ENCODE peak calls at places on chromosome 2, in six cellular contexts. One of them, this sample, is unnamed.

GRCh38 chr2:48284624-48285212 is 245.2 kb upstream of the STON1 start:
- DNase-seq in adrenal gland: no peak
- DNase-seq in left ventricle myocardium inferior: no peak
- DNase-seq in psoas muscle: no peak
- DNase-seq in neural progenitor cell: no peak
- DNase-seq in brain microvascular endothelial cell: no peak
- DNase-seq in this sample: no peak

GRCh38 chr2:100281521-100282438 is 40.5 kb downstream of the LONRF2 start:
- DNase-seq in adrenal gland: peak
- DNase-seq in left ventricle myocardium inferior: no peak
- DNase-seq in psoas muscle: no peak
- DNase-seq in neural progenitor cell: peak
- DNase-seq in brain microvascular endothelial cell: no peak
- DNase-seq in this sample: no peak

GRCh38 chr2:177772529-177772928 is 300.0 kb downstream of the PDE11A start:
- DNase-seq in adrenal gland: no peak
- DNase-seq in left ventricle myocardium inferior: no peak
- DNase-seq in psoas muscle: no peak
- DNase-seq in neural progenitor cell: peak
- DNase-seq in brain microvascular endothelial cell: peak
- DNase-seq in this sample: peak

GRCh38 chr2:238433941-238434845 is 7.5 kb downstream of the ASB1 start:
- DNase-seq in adrenal gland: no peak
- DNase-seq in left ventricle myocardium inferior: no peak
- DNase-seq in psoas muscle: no peak
- DNase-seq in neural progenitor cell: no peak
- DNase-seq in brain microvascular endothelial cell: peak
- DNase-seq in this sample: peak

GRCh38 chr2:101120124-101120996 is 30.8 kb downstream of the TBC1D8 start:
- DNase-seq in adrenal gland: peak
- DNase-seq in left ventricle myocardium inferior: peak
- DNase-seq in psoas muscle: peak
- DNase-seq in neural progenitor cell: no peak
- DNase-seq in brain microvascular endothelial cell: peak
- DNase-seq in this sample: peak

GRCh38 chr2:236939751-236940229 is 145.9 kb upstream of the COPS8 start:
- DNase-seq in adrenal gland: no peak
- DNase-seq in left ventricle myocardium inferior: no peak
- DNase-seq in psoas muscle: no peak
- DNase-seq in neural progenitor cell: no peak
- DNase-seq in brain microvascular endothelial cell: no peak
- DNase-seq in this sample: no peak

GRCh38 chr2:43328157-43328556 is 101.8 kb upstream of the ZFP36L2 start:
- DNase-seq in adrenal gland: no peak
- DNase-seq in left ventricle myocardium inferior: no peak
- DNase-seq in psoas muscle: no peak
- DNase-seq in neural progenitor cell: no peak
- DNase-seq in brain microvascular endothelial cell: no peak
- DNase-seq in this sample: no peak

GRCh38 chr2:237156131-237156856 is 70.6 kb downstream of the COPS8 start:
- DNase-seq in adrenal gland: peak
- DNase-seq in left ventricle myocardium inferior: peak
- DNase-seq in psoas muscle: peak
- DNase-seq in neural progenitor cell: no peak
- DNase-seq in brain microvascular endothelial cell: peak
- DNase-seq in this sample: no peak

GRCh38 chr2:19357383-19358241 is 811 bp downstream of the OSR1 start:
- DNase-seq in adrenal gland: no peak
- DNase-seq in left ventricle myocardium inferior: peak
- DNase-seq in psoas muscle: peak
- DNase-seq in neural progenitor cell: peak
- DNase-seq in brain microvascular endothelial cell: no peak
- DNase-seq in this sample: no peak

GRCh38 chr2:125746321-125746983 is 909.5 kb upstream of the GYPC start:
- DNase-seq in adrenal gland: no peak
- DNase-seq in left ventricle myocardium inferior: no peak
- DNase-seq in psoas muscle: no peak
- DNase-seq in neural progenitor cell: peak
- DNase-seq in brain microvascular endothelial cell: no peak
- DNase-seq in this sample: no peak

GRCh38 chr2:85924522-85924921 is 35.7 kb upstream of the ST3GAL5 start:
- DNase-seq in adrenal gland: peak
- DNase-seq in left ventricle myocardium inferior: peak
- DNase-seq in psoas muscle: peak
- DNase-seq in neural progenitor cell: no peak
- DNase-seq in brain microvascular endothelial cell: no peak
- DNase-seq in this sample: peak

GRCh38 chr2:165877565-165878550 is 75.7 kb downstream of the TTC21B start:
- DNase-seq in adrenal gland: no peak
- DNase-seq in left ventricle myocardium inferior: no peak
- DNase-seq in psoas muscle: no peak
- DNase-seq in neural progenitor cell: no peak
- DNase-seq in brain microvascular endothelial cell: no peak
- DNase-seq in this sample: no peak

GRCh38 chr2:71720283-71720560 is 266.9 kb downstream of the DYSF start:
- DNase-seq in adrenal gland: no peak
- DNase-seq in left ventricle myocardium inferior: no peak
- DNase-seq in psoas muscle: no peak
- DNase-seq in neural progenitor cell: no peak
- DNase-seq in brain microvascular endothelial cell: no peak
- DNase-seq in this sample: no peak

GRCh38 chr2:39620067-39620466 is 45.6 kb upstream of the TMEM178A start:
- DNase-seq in adrenal gland: peak
- DNase-seq in left ventricle myocardium inferior: peak
- DNase-seq in psoas muscle: no peak
- DNase-seq in neural progenitor cell: no peak
- DNase-seq in brain microvascular endothelial cell: peak
- DNase-seq in this sample: peak

GRCh38 chr2:99729104-99729503 is 239.3 kb upstream of the REV1 start:
- DNase-seq in adrenal gland: no peak
- DNase-seq in left ventricle myocardium inferior: no peak
- DNase-seq in psoas muscle: no peak
- DNase-seq in neural progenitor cell: no peak
- DNase-seq in brain microvascular endothelial cell: peak
- DNase-seq in this sample: no peak

GRCh38 chr2:61210332-61210981 is 48.5 kb downstream of the C2orf74 start:
- DNase-seq in adrenal gland: no peak
- DNase-seq in left ventricle myocardium inferior: no peak
- DNase-seq in psoas muscle: no peak
- DNase-seq in neural progenitor cell: no peak
- DNase-seq in brain microvascular endothelial cell: peak
- DNase-seq in this sample: peak

GRCh38 chr2:143716527-143716926 is 587.3 kb downstream of the ARHGAP15 start:
- DNase-seq in adrenal gland: no peak
- DNase-seq in left ventricle myocardium inferior: no peak
- DNase-seq in psoas muscle: no peak
- DNase-seq in neural progenitor cell: no peak
- DNase-seq in brain microvascular endothelial cell: no peak
- DNase-seq in this sample: no peak

GRCh38 chr2:55966431-55967118 is 43.0 kb upstream of the EFEMP1 start:
- DNase-seq in adrenal gland: peak
- DNase-seq in left ventricle myocardium inferior: peak
- DNase-seq in psoas muscle: peak
- DNase-seq in neural progenitor cell: no peak
- DNase-seq in brain microvascular endothelial cell: no peak
- DNase-seq in this sample: no peak

GRCh38 chr2:235553696-235554100 is 59.9 kb downstream of the AGAP1 start:
- DNase-seq in adrenal gland: no peak
- DNase-seq in left ventricle myocardium inferior: no peak
- DNase-seq in psoas muscle: no peak
- DNase-seq in neural progenitor cell: no peak
- DNase-seq in brain microvascular endothelial cell: no peak
- DNase-seq in this sample: no peak

GRCh38 chr2:10538224-10538894 is 90.2 kb upstream of the ODC1 start:
- DNase-seq in adrenal gland: no peak
- DNase-seq in left ventricle myocardium inferior: no peak
- DNase-seq in psoas muscle: no peak
- DNase-seq in neural progenitor cell: no peak
- DNase-seq in brain microvascular endothelial cell: peak
- DNase-seq in this sample: peak

GRCh38 chr2:75994759-75995158 is 284.0 kb upstream of the GCFC2 start:
- DNase-seq in adrenal gland: no peak
- DNase-seq in left ventricle myocardium inferior: no peak
- DNase-seq in psoas muscle: no peak
- DNase-seq in neural progenitor cell: no peak
- DNase-seq in brain microvascular endothelial cell: no peak
- DNase-seq in this sample: no peak
- TF ChIP-seq CTCF in adrenal gland: no peak
- TF ChIP-seq CTCF in left ventricle myocardium inferior: no peak
- TF ChIP-seq CTCF in psoas muscle: no peak
- TF ChIP-seq CTCF in neural progenitor cell: no peak
- TF ChIP-seq CTCF in brain microvascular endothelial cell: no peak
- TF ChIP-seq CTCF in this sample: no peak

DNA sequence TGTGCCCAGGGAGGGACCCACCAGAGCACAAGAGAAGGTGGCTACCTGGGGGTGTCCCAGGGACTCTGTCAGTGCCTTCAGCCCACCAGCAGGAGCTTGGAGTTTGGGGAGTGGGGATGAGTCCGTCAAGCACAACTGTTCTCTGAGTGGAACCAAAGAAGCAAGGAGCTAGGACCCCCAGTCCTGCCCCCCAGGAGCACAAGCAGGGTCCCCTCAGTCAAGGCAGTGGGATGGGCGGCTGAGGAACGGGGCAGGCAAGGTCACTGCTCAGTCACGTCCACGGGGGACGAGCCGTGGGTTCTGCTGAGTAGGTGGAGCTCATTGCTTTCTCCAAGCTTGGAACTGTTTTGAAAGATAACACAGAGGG is 13.8 kb downstream of the ITM2C start:
- DNase-seq in adrenal gland: no peak
- DNase-seq in left ventricle myocardium inferior: no peak
- DNase-seq in psoas muscle: no peak
- DNase-seq in neural progenitor cell: no peak
- DNase-seq in brain microvascular endothelial cell: no peak
- DNase-seq in this sample: no peak
- H3K27ac ChIP-seq in adrenal gland: no peak
- H3K27ac ChIP-seq in left ventricle myocardium inferior: no peak
- H3K27ac ChIP-seq in psoas muscle: no peak
- H3K27ac ChIP-seq in neural progenitor cell: no peak
- H3K27ac ChIP-seq in brain microvascular endothelial cell: no peak
- H3K27ac ChIP-seq in this sample: no peak

GRCh38 chr2:193505620-193506019 is 1310.9 kb upstream of the TMEFF2 start:
- DNase-seq in adrenal gland: no peak
- DNase-seq in left ventricle myocardium inferior: no peak
- DNase-seq in psoas muscle: no peak
- DNase-seq in neural progenitor cell: no peak
- DNase-seq in brain microvascular endothelial cell: no peak
- DNase-seq in this sample: no peak
- TF ChIP-seq CTCF in adrenal gland: no peak
- TF ChIP-seq CTCF in left ventricle myocardium inferior: no peak
- TF ChIP-seq CTCF in psoas muscle: no peak
- TF ChIP-seq CTCF in neural progenitor cell: no peak
- TF ChIP-seq CTCF in brain microvascular endothelial cell: no peak
- TF ChIP-seq CTCF in this sample: no peak

GRCh38 chr2:159737917-159738296 is 25.6 kb downstream of the MARCHF7 start:
- DNase-seq in adrenal gland: no peak
- DNase-seq in left ventricle myocardium inferior: peak
- DNase-seq in psoas muscle: no peak
- DNase-seq in neural progenitor cell: no peak
- DNase-seq in brain microvascular endothelial cell: no peak
- DNase-seq in this sample: no peak

GRCh38 chr2:159737292-159737916 is 25.1 kb downstream of the MARCHF7 start:
- DNase-seq in adrenal gland: no peak
- DNase-seq in left ventricle myocardium inferior: no peak
- DNase-seq in psoas muscle: no peak
- DNase-seq in neural progenitor cell: no peak
- DNase-seq in brain microvascular endothelial cell: no peak
- DNase-seq in this sample: no peak

GRCh38 chr2:159735648-159736047 is 23.3 kb downstream of the MARCHF7 start:
- DNase-seq in adrenal gland: no peak
- DNase-seq in left ventricle myocardium inferior: no peak
- DNase-seq in psoas muscle: no peak
- DNase-seq in neural progenitor cell: no peak
- DNase-seq in brain microvascular endothelial cell: no peak
- DNase-seq in this sample: no peak

GRCh38 chr2:159738509-159739390 is 26.4 kb downstream of the MARCHF7 start:
- DNase-seq in adrenal gland: no peak
- DNase-seq in left ventricle myocardium inferior: no peak
- DNase-seq in psoas muscle: no peak
- DNase-seq in neural progenitor cell: no peak
- DNase-seq in brain microvascular endothelial cell: no peak
- DNase-seq in this sample: no peak

GRCh38 chr2:159736048-159736447 is 23.7 kb downstream of the MARCHF7 start:
- DNase-seq in adrenal gland: no peak
- DNase-seq in left ventricle myocardium inferior: no peak
- DNase-seq in psoas muscle: no peak
- DNase-seq in neural progenitor cell: no peak
- DNase-seq in brain microvascular endothelial cell: no peak
- DNase-seq in this sample: no peak
- H3K27ac ChIP-seq in adrenal gland: no peak
- H3K27ac ChIP-seq in left ventricle myocardium inferior: peak
- H3K27ac ChIP-seq in psoas muscle: peak
- H3K27ac ChIP-seq in neural progenitor cell: no peak
- H3K27ac ChIP-seq in brain microvascular endothelial cell: peak
- H3K27ac ChIP-seq in this sample: no peak